ENCODE peak calls at places on chromosomes 12 and 14, in eight cellular contexts. W is EL, A is fibroblast of the conjunctiva, X is cerebellar cortex, N is NCI-H2029 treated with DMSO at 0.1 percent for 48 hours, S is left cardiac atrium, L is T-helper 9 cell, C is astrocyte. T is an unnamed sample.

GRCh38 chr12:108241961-108242360 is 97.2 kb downstream of the CMKLR1 start:
- DNase-seq in W (no peak), A (no peak), X (no peak), N (no peak), S (no peak), L (no peak), C (no peak), T (no peak)

GRCh38 chr14:28756896-28757570 is 9.6 kb upstream of the FOXG1 start:
- DNase-seq in W (peak; percentile 48), A (peak; percentile 17), X (peak; percentile 9), N (no peak), S (no peak), L (no peak), C (peak; percentile 45), T (peak; percentile 23)

GRCh38 chr14:99549684-99550083 is 54.3 kb downstream of the CCDC85C start:
- DNase-seq in W (no peak), A (no peak), X (no peak), N (no peak), S (no peak), L (no peak), C (no peak), T (no peak)

GRCh38 chr12:30823764-30824163 is 69.0 kb upstream of the CAPRIN2 start:
- DNase-seq in W (no peak), A (no peak), X (no peak), N (no peak), S (no peak), L (no peak), C (no peak), T (no peak)

GRCh38 chr12:145369-145960 is 68.5 kb downstream of the SLC6A12 start:
- DNase-seq in W (no peak), A (no peak), X (peak; percentile 53), N (no peak), S (no peak), L (no peak), C (no peak), T (no peak)

GRCh38 chr14:96351986-96352385 is 11.2 kb downstream of the ATG2B start:
- DNase-seq in W (peak; percentile 14), A (no peak), X (no peak), N (no peak), S (no peak), L (no peak), C (no peak), T (no peak)

GRCh38 chr14:54374117-54374884 is 22.5 kb upstream of the CDKN3 start:
- DNase-seq in W (peak; percentile 14), A (no peak), X (no peak), N (no peak), S (no peak), L (no peak), C (peak; percentile 62), T (no peak)

GRCh38 chr14:73143003-73143402 is 6.7 kb downstream of the PSEN1 start:
- DNase-seq in W (no peak), A (no peak), X (no peak), N (no peak), S (no peak), L (no peak), C (no peak), T (peak; percentile 73)

GRCh38 chr12:14989790-14990189 is 16.9 kb downstream of the PDE6H start:
- DNase-seq in W (no peak), A (no peak), X (no peak), N (no peak), S (no peak), L (no peak), C (no peak), T (no peak)

GRCh38 chr12:70692681-70693288 is 55.6 kb upstream of the PTPRB start:
- DNase-seq in W (peak; percentile 47), A (peak; percentile 5), X (no peak), N (no peak), S (no peak), L (no peak), C (peak; percentile 21), T (no peak)

GRCh38 chr14:91796622-91797347 is 64.9 kb upstream of the CATSPERB start:
- DNase-seq in W (no peak), A (no peak), X (no peak), N (no peak), S (no peak), L (no peak), C (peak; percentile 8), T (no peak)

GRCh38 chr14:27338012-27338411 is 740.2 kb upstream of the NOVA1 start:
- DNase-seq in W (no peak), A (no peak), X (no peak), N (no peak), S (no peak), L (no peak), C (no peak), T (no peak)

GRCh38 chr12:116882742-116883141 is 1.5 kb upstream of the HRK start:
- DNase-seq in W (peak; percentile 59), A (no peak), X (peak; percentile 50), N (no peak), S (no peak), L (no peak), C (no peak), T (no peak)

GRCh38 chr12:50574621-50575348 is 70.0 kb downstream of the DIP2B start:
- DNase-seq in W (no peak), A (peak; percentile 52), X (peak; percentile 55), N (no peak), S (no peak), L (no peak), C (no peak), T (no peak)

GRCh38 chr12:92735131-92735721 is 32.4 kb downstream of the PLEKHG7 start:
- DNase-seq in W (peak; percentile 61), A (peak; percentile 91), X (peak; percentile 58), N (peak; percentile 94), S (no peak), L (no peak), C (peak; percentile 95), T (no peak)

GRCh38 chr12:34400986-34401658 is 378.8 kb downstream of the ALG10 start:
- DNase-seq in W (no peak), A (no peak), X (no peak), N (no peak), S (peak; percentile 11), L (no peak), C (no peak), T (peak; percentile 58)

GRCh38 chr14:94342334-94342934 is 19.3 kb upstream of the SERPINA6 start:
- DNase-seq in W (peak; percentile 99), A (peak; percentile 100), X (peak; percentile 16), N (peak; percentile 81), S (peak; percentile 94), L (no peak), C (peak; percentile 100), T (peak; percentile 21)

GRCh38 chr14:105503918-105504692 is 13.1 kb downstream of the TEDC1 start:
- DNase-seq in W (no peak), A (no peak), X (no peak), N (no peak), S (no peak), L (no peak), C (no peak), T (no peak)

GRCh38 chr12:52023182-52023975 is 16.6 kb downstream of the TAMALIN start:
- DNase-seq in W (peak; percentile 73), A (no peak), X (peak; percentile 65), N (peak; percentile 36), S (peak; percentile 92), L (peak; percentile 92), C (peak; percentile 25), T (peak; percentile 86)

GRCh38 chr14:23193432-23193831 is 10.0 kb upstream of the SLC7A8 start:
- DNase-seq in W (no peak), A (no peak), X (no peak), N (no peak), S (no peak), L (no peak), C (no peak), T (no peak)

GRCh38 chr12:67991158-67991557 is 1.9 kb downstream of the IFNG-AS1 start:
- DNase-seq in W (no peak), A (no peak), X (no peak), N (no peak), S (no peak), L (peak; percentile 12), C (no peak), T (no peak)

GRCh38 chr12:58424735-58425379 is 483.5 kb downstream of the ATP23 start:
- DNase-seq in W (no peak), A (no peak), X (no peak), N (no peak), S (no peak), L (no peak), C (no peak), T (no peak)

GRCh38 chr12:86104087-86104486 is 152.1 kb downstream of the MGAT4C start:
- DNase-seq in W (no peak), A (no peak), X (no peak), N (no peak), S (no peak), L (no peak), C (no peak), T (no peak)